ENCODE peak calls at places on chromosome 2, in four cellular contexts. One of them, this sample, is unnamed.

GRCh38 chr2:210955591-210955990 is 399.2 kb downstream of the CPS1 start:
- DNase-seq in IMR-90: peak
- DNase-seq in H9: no peak
- DNase-seq in H1: no peak
- DNase-seq in this sample: peak

GRCh38 chr2:101147971-101148370 is 3.2 kb downstream of the TBC1D8 start:
- DNase-seq in IMR-90: no peak
- DNase-seq in H9: no peak
- DNase-seq in H1: no peak
- DNase-seq in this sample: no peak

GRCh38 chr2:218329027-218329825 is 27.4 kb upstream of the CATIP start:
- DNase-seq in IMR-90: no peak
- DNase-seq in H9: no peak
- DNase-seq in H1: no peak
- DNase-seq in this sample: no peak

GRCh38 chr2:39990335-39990734 is 211.3 kb upstream of the THUMPD2 start:
- DNase-seq in IMR-90: peak
- DNase-seq in H9: no peak
- DNase-seq in H1: no peak
- DNase-seq in this sample: no peak

GRCh38 chr2:1816414-1816911 is 72.1 kb upstream of the PXDN start:
- DNase-seq in IMR-90: peak
- DNase-seq in H9: no peak
- DNase-seq in H1: no peak
- DNase-seq in this sample: no peak

GRCh38 chr2:161166538-161167409 is 6.5 kb downstream of the TANK start:
- DNase-seq in IMR-90: peak
- DNase-seq in H9: no peak
- DNase-seq in H1: no peak
- DNase-seq in this sample: no peak

GRCh38 chr2:142869461-142870106 is 7.9 kb upstream of the KYNU start:
- DNase-seq in IMR-90: no peak
- DNase-seq in H9: no peak
- DNase-seq in H1: no peak
- DNase-seq in this sample: no peak

GRCh38 chr2:24253303-24253919 is 78.6 kb downstream of the FAM228A start:
- DNase-seq in IMR-90: peak
- DNase-seq in H9: no peak
- DNase-seq in H1: no peak
- DNase-seq in this sample: peak

GRCh38 chr2:206083602-206084467 is 2.1 kb downstream of the INO80D start:
- DNase-seq in IMR-90: no peak
- DNase-seq in H9: peak
- DNase-seq in H1: peak
- DNase-seq in this sample: peak

GRCh38 chr2:73283545-73284295 is 558 bp downstream of the FBXO41 start:
- DNase-seq in IMR-90: no peak
- DNase-seq in H9: no peak
- DNase-seq in H1: peak
- DNase-seq in this sample: no peak

GRCh38 chr2:217918220-217919024 is 84.4 kb downstream of the TNS1 start:
- DNase-seq in IMR-90: peak
- DNase-seq in H9: peak
- DNase-seq in H1: no peak
- DNase-seq in this sample: peak

DNA sequence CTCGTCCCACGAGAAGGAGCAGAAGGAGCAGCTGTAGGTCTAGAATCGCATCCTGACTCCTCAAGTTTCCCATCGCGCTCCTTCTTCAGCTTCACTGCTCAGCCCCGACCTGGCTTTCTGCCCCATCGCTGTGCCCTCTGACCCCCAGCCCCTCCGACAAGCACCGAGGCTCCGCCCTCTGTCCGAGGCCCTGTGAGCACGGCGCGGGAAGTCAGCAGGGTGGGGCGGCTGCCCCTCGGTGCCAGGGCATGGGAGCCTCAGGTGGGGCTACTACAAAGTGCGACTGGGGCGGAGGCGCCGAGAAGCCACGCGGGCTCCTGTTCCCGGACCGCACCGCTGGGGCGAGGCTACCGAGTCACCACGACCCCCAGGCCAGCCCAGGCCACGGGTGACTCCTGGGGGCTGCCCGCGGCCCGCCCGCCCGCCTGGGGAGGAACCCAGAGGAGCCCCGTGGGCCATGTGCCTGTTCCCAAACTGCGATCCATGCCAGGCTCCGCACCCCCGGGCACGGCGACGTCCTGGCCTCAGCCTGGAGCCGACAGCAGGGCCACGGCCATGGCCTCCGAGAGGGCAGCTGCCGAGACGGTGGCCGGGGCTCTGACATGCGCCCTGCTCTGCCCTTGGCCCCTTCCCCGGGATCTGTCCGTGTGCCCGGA is 36.6 kb upstream of the ID2 start:
- DNase-seq in IMR-90: no peak
- DNase-seq in H9: no peak
- DNase-seq in H1: no peak
- DNase-seq in this sample: no peak
- H2AK5ac ChIP-seq in IMR-90: no peak
- H2AK5ac ChIP-seq in H9: no peak
- H2AK5ac ChIP-seq in H1: no peak
- H2AK5ac ChIP-seq in this sample: no peak

GRCh38 chr2:65746919-65747678 is 314.7 kb upstream of the SPRED2 start:
- DNase-seq in IMR-90: no peak
- DNase-seq in H9: peak
- DNase-seq in H1: no peak
- DNase-seq in this sample: peak
- H3K18ac ChIP-seq in IMR-90: no peak
- H3K18ac ChIP-seq in H9: no peak
- H3K18ac ChIP-seq in H1: peak
- H3K18ac ChIP-seq in this sample: no peak

GRCh38 chr2:239055756-239056493 is 208.0 kb downstream of the TWIST2 start:
- DNase-seq in IMR-90: no peak
- DNase-seq in H9: no peak
- DNase-seq in H1: no peak
- DNase-seq in this sample: no peak

GRCh38 chr2:239053801-239054503 is 206.1 kb downstream of the TWIST2 start:
- DNase-seq in IMR-90: no peak
- DNase-seq in H9: no peak
- DNase-seq in H1: no peak
- DNase-seq in this sample: no peak

GRCh38 chr2:239052720-239053665 is 205.1 kb downstream of the TWIST2 start:
- DNase-seq in IMR-90: no peak
- DNase-seq in H9: no peak
- DNase-seq in H1: no peak
- DNase-seq in this sample: no peak

GRCh38 chr2:239056611-239057010 is 208.7 kb downstream of the TWIST2 start:
- DNase-seq in IMR-90: no peak
- DNase-seq in H9: no peak
- DNase-seq in H1: no peak
- DNase-seq in this sample: no peak

DNA sequence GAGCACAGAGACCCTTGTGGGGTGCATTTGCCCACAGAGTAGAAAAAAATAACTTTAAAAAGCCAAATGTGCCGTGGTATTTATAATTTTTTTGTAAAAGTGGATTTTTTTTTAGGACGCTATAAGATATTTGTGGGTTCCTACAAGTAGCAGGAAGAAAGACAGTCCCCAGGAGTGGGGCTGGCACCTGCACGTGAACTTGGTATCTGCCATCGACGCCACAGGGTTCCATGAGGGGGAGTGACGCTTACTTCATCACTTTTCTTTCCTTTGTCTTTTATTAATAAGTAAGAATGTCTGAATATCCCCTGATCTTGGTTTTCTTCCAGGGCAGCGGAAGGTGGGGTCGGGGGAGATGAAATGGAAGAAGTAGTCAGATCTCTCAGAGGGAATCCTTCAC is 207.0 kb downstream of the TWIST2 start:
- DNase-seq in IMR-90: no peak
- DNase-seq in H9: no peak
- DNase-seq in H1: no peak
- DNase-seq in this sample: no peak
- H4K5ac ChIP-seq in IMR-90: no peak
- H4K5ac ChIP-seq in H9: no peak
- H4K5ac ChIP-seq in H1: no peak
- H4K5ac ChIP-seq in this sample: no peak

GRCh38 chr2:131043199-131044077 is 49.8 kb downstream of the FAM168B start:
- DNase-seq in IMR-90: no peak
- DNase-seq in H9: no peak
- DNase-seq in H1: no peak
- DNase-seq in this sample: no peak

GRCh38 chr2:131045925-131046579 is 47.2 kb downstream of the FAM168B start:
- DNase-seq in IMR-90: no peak
- DNase-seq in H9: no peak
- DNase-seq in H1: no peak
- DNase-seq in this sample: no peak

GRCh38 chr2:131045286-131045924 is 47.9 kb downstream of the FAM168B start:
- DNase-seq in IMR-90: no peak
- DNase-seq in H9: no peak
- DNase-seq in H1: no peak
- DNase-seq in this sample: no peak

GRCh38 chr2:131044757-131045150 is 48.5 kb downstream of the FAM168B start:
- DNase-seq in IMR-90: no peak
- DNase-seq in H9: no peak
- DNase-seq in H1: no peak
- DNase-seq in this sample: no peak

DNA sequence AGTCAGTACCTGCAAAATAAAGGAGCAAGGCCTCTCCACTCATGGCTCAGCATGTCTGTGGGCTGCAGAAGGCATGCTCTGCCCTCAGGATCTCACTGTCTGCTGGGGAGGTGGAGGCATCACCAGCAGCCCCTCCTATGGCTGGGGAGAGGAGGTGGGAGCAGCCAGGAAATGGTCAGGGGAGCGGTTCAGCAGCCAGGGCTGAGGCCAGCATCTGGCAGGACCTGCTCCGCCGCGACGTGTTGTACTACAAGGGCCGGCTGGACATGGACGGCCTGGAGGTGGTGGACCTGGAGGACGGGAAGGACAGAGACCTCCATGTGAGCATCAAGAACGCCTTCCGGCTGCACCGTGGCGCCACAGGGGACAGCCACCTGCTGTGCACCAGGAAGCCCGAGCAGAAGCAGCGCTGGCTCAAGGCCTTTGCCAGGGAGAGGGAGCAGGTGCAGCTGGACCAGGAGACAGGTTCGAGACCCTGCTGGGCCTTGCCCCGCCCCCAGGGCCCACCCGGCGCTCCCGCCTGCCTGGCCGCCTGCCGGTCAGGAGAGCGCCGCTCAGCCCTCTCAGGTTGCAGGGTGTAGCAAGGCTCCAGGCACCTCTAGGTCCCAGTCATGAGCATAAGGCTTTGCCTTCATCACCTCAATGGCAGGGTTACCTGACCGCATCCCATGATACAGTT is 49.0 kb downstream of the FAM168B start:
- DNase-seq in IMR-90: no peak
- DNase-seq in H9: no peak
- DNase-seq in H1: no peak
- DNase-seq in this sample: no peak
- H2AK5ac ChIP-seq in IMR-90: no peak
- H2AK5ac ChIP-seq in H9: no peak
- H2AK5ac ChIP-seq in H1: no peak
- H2AK5ac ChIP-seq in this sample: no peak

DNA sequence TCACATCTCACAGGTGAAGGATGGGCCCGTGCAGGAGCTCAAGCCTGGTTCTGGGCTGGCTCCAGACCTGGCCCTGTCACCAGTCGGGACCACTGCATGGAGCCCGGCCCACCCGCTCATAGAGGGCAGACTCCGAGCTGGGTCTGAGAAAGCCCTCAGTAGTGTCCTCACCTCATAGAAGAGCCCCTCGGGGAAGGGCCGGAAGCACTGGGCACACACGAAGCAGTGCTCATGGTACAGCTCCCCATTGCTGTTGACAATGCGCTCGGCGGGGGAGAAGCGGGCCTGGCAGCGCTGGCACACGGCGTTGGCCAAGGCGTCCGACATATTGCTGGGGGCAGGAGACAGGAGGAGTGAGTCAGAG is 11.3 kb downstream of the GPR17 start:
- DNase-seq in IMR-90: no peak
- DNase-seq in H9: no peak
- DNase-seq in H1: no peak
- DNase-seq in this sample: no peak
- H3K18ac ChIP-seq in IMR-90: no peak
- H3K18ac ChIP-seq in H9: no peak
- H3K18ac ChIP-seq in H1: no peak
- H3K18ac ChIP-seq in this sample: no peak

DNA sequence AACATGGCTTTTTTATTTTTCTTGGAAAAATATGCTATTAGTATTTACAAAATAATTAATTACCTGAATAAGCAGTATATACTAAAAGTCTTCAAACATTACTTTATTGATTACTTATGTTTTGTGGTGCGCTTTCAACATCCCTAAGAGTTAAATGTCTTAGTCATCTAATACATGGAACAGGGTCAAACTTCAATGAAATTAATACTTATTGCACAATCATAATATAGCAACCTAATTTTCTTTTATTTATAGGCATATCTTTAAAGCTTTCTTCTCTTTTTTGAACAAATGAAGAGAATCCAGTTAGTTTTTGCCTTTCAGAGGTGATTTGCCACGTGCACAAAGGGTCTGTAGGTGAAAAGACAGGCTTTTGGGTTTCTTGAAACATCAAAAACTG is 6.0 kb downstream of the LRATD1 start:
- DNase-seq in IMR-90: no peak
- DNase-seq in H9: no peak
- DNase-seq in H1: no peak
- DNase-seq in this sample: no peak
- H4K5ac ChIP-seq in IMR-90: no peak
- H4K5ac ChIP-seq in H9: no peak
- H4K5ac ChIP-seq in H1: no peak
- H4K5ac ChIP-seq in this sample: no peak

This sample was measured in mesendoderm.